ENCODE peak calls at places on chromosomes 12 and 14, in eight cellular contexts. K is MG63, U is fibroblast of pulmonary artery, I is heart left ventricle, C is lower lobe of right lung, G is SK-N-MC, A is cardiac fibroblast, Y is fibroblast of mammary gland. Z is an unnamed sample.

GRCh38 chr14:62029569-62029924 is 267.3 kb downstream of the SNAPC1 start:
- DNase-seq in K (no peak), U (no peak), I (no peak), C (no peak), G (no peak), A (no peak), Y (no peak), Z (no peak)

GRCh38 chr12:116954700-116955381 is 44.1 kb downstream of the FBXW8 start:
- DNase-seq in K (no peak), U (no peak), I (peak), C (peak), G (no peak), A (no peak), Y (no peak), Z (no peak)

GRCh38 chr12:6540181-6540877 is 6.0 kb downstream of the GAPDH start:
- DNase-seq in K (peak), U (peak), I (peak), C (peak), G (no peak), A (peak), Y (peak), Z (peak)

GRCh38 chr12:69254046-69254445 is 14.7 kb downstream of the CPSF6 start:
- DNase-seq in K (no peak), U (peak), I (no peak), C (no peak), G (no peak), A (peak), Y (peak), Z (peak)

GRCh38 chr14:68834816-68835215 is 41.9 kb upstream of the ZFP36L1 start:
- DNase-seq in K (no peak), U (no peak), I (no peak), C (no peak), G (no peak), A (no peak), Y (no peak), Z (no peak)

GRCh38 chr12:108576660-108577234 is 14.4 kb downstream of the ISCU start:
- DNase-seq in K (no peak), U (no peak), I (no peak), C (no peak), G (no peak), A (no peak), Y (no peak), Z (peak)

GRCh38 chr14:94031880-94032279 is 5.7 kb downstream of the OTUB2 start:
- DNase-seq in K (no peak), U (no peak), I (no peak), C (no peak), G (no peak), A (no peak), Y (no peak), Z (no peak)

GRCh38 chr12:11711675-11712327 is 62.3 kb downstream of the ETV6 start:
- DNase-seq in K (no peak), U (peak), I (no peak), C (no peak), G (no peak), A (peak), Y (peak), Z (peak)

GRCh38 chr12:116803018-116803736 is 65.1 kb downstream of the RNFT2 start:
- DNase-seq in K (no peak), U (no peak), I (no peak), C (no peak), G (no peak), A (no peak), Y (no peak), Z (no peak)

GRCh38 chr14:99253890-99254289 is 18.1 kb downstream of the BCL11B start:
- DNase-seq in K (no peak), U (no peak), I (no peak), C (no peak), G (no peak), A (no peak), Y (no peak), Z (no peak)

GRCh38 chr14:21095430-21096205 is 2.8 kb downstream of the ZNF219 start:
- DNase-seq in K (no peak), U (peak), I (no peak), C (no peak), G (no peak), A (peak), Y (peak), Z (no peak)

GRCh38 chr12:11397366-11397765 is 2.0 kb upstream of the PRB2 start:
- DNase-seq in K (no peak), U (no peak), I (no peak), C (no peak), G (no peak), A (no peak), Y (no peak), Z (no peak)

GRCh38 chr12:96425321-96425720 is 25.1 kb upstream of the CDK17 start:
- DNase-seq in K (peak), U (peak), I (no peak), C (no peak), G (no peak), A (peak), Y (peak), Z (peak)

GRCh38 chr12:65123435-65124063 is 2.4 kb upstream of the WIF1 start:
- DNase-seq in K (no peak), U (peak), I (no peak), C (no peak), G (peak), A (peak), Y (peak), Z (no peak)

GRCh38 chr14:21241218-21241819 is 27.9 kb downstream of the HNRNPC start:
- DNase-seq in K (no peak), U (peak), I (no peak), C (no peak), G (no peak), A (peak), Y (peak), Z (no peak)

GRCh38 chr12:112463478-112463877 is 44.7 kb downstream of the PTPN11 start:
- DNase-seq in K (no peak), U (no peak), I (no peak), C (no peak), G (no peak), A (no peak), Y (no peak), Z (no peak)

GRCh38 chr12:70784042-70784668 is 136.4 kb downstream of the PTPRR start:
- DNase-seq in K (no peak), U (no peak), I (no peak), C (no peak), G (no peak), A (no peak), Y (no peak), Z (no peak)

GRCh38 chr14:37116933-37117844 is 55.2 kb downstream of the SLC25A21 start:
- DNase-seq in K (no peak), U (peak), I (no peak), C (no peak), G (peak), A (peak), Y (peak), Z (peak)

GRCh38 chr14:103118019-103118662 is 5.1 kb upstream of the TNFAIP2 start:
- DNase-seq in K (peak), U (peak), I (peak), C (peak), G (no peak), A (peak), Y (peak), Z (no peak)

GRCh38 chr14:77989441-77989891 is 180.7 kb upstream of the NRXN3 start:
- DNase-seq in K (no peak), U (no peak), I (peak), C (no peak), G (no peak), A (no peak), Y (no peak), Z (no peak)

GRCh38 chr14:67357583-67358354 is 1.8 kb downstream of the ATP6V1D start:
- DNase-seq in K (no peak), U (no peak), I (no peak), C (no peak), G (no peak), A (peak), Y (peak), Z (peak)

GRCh38 chr14:100813291-100813690 is 12.6 kb upstream of the MEG3 start:
- DNase-seq in K (no peak), U (no peak), I (no peak), C (no peak), G (no peak), A (no peak), Y (no peak), Z (no peak)

GRCh38 chr12:3553681-3554546 is 62.9 kb downstream of the PRMT8 start:
- DNase-seq in K (no peak), U (no peak), I (no peak), C (no peak), G (no peak), A (no peak), Y (no peak), Z (no peak)

GRCh38 chr12:51368640-51369517 is 22.3 kb downstream of the GALNT6 start:
- DNase-seq in K (no peak), U (peak), I (peak), C (peak), G (no peak), A (peak), Y (no peak), Z (peak)

GRCh38 chr12:10982244-10982643 is 4.5 kb downstream of the TAS2R50 start:
- DNase-seq in K (no peak), U (no peak), I (no peak), C (no peak), G (no peak), A (no peak), Y (no peak), Z (no peak)

GRCh38 chr12:67721216-67721615 is 72.7 kb downstream of the DYRK2 start:
- DNase-seq in K (no peak), U (no peak), I (peak), C (no peak), G (no peak), A (no peak), Y (no peak), Z (no peak)

GRCh38 chr12:122130150-122130549 is 43.9 kb downstream of the IL31 start:
- DNase-seq in K (no peak), U (no peak), I (no peak), C (no peak), G (no peak), A (peak), Y (peak), Z (peak)

GRCh38 chr12:101939856-101940265 is 62.5 kb downstream of the DRAM1 start:
- DNase-seq in K (peak), U (peak), I (peak), C (no peak), G (peak), A (peak), Y (peak), Z (peak)

GRCh38 chr12:113180333-113180732 is 4.9 kb downstream of the DDX54 start:
- DNase-seq in K (no peak), U (no peak), I (no peak), C (no peak), G (no peak), A (no peak), Y (peak), Z (no peak)

GRCh38 chr14:75727124-75727523 is 66.1 kb downstream of the TTLL5 start:
- DNase-seq in K (no peak), U (no peak), I (no peak), C (no peak), G (no peak), A (no peak), Y (no peak), Z (no peak)

GRCh38 chr12:77746108-77746507 is 84.6 kb upstream of the NAV3 start:
- DNase-seq in K (no peak), U (peak), I (no peak), C (no peak), G (no peak), A (peak), Y (peak), Z (peak)

GRCh38 chr12:110765144-110765543 is 22.5 kb upstream of the PPP1CC start:
- DNase-seq in K (no peak), U (no peak), I (no peak), C (no peak), G (no peak), A (no peak), Y (no peak), Z (no peak)

DNA sequence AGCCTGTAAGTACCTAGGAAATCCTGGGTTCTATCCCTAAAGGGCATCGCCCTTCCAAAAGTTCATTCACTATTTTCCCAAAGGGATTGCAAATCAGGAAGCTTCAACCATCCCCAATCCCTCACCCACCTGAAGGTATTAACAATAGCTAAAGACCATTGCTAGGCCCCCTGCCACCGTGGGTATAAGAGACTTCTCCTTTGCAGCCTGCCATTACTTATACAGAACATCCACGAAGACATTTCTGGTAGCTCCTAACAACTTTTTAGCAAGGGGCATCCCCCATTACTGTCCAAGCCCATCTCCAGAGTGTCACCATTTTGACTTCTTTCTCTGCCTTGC is 384 bp upstream of the SMUG1 start:
- DNase-seq in K (no peak), U (no peak), I (no peak), C (no peak), G (no peak), A (no peak), Y (no peak), Z (no peak)
- H3K4me3 ChIP-seq in K (peak), U (peak), I (peak), C (peak), G (peak), A (no peak), Y (peak), Z (no peak)

GRCh38 chr12:121001841-121002483 is 14.3 kb downstream of the C12orf43 start:
- DNase-seq in K (no peak), U (no peak), I (no peak), C (peak), G (no peak), A (no peak), Y (no peak), Z (no peak)

GRCh38 chr12:120999191-121000120 is 16.8 kb downstream of the C12orf43 start:
- DNase-seq in K (no peak), U (peak), I (no peak), C (peak), G (no peak), A (peak), Y (peak), Z (peak)

GRCh38 chr12:121000530-121000929 is 15.8 kb downstream of the C12orf43 start:
- DNase-seq in K (no peak), U (no peak), I (no peak), C (peak), G (no peak), A (no peak), Y (no peak), Z (no peak)

GRCh38 chr12:121003650-121004049 is 12.6 kb downstream of the C12orf43 start:
- DNase-seq in K (no peak), U (no peak), I (no peak), C (peak), G (no peak), A (no peak), Y (no peak), Z (no peak)

GRCh38 chr12:121001060-121001459 is 15.2 kb downstream of the C12orf43 start:
- DNase-seq in K (no peak), U (no peak), I (no peak), C (peak), G (no peak), A (no peak), Y (no peak), Z (no peak)
- H3K4me3 ChIP-seq in K (no peak), U (no peak), I (no peak), C (no peak), G (no peak), A (no peak), Y (no peak), Z (no peak)

GRCh38 chr14:88322505-88323085 is 474 bp downstream of the KCNK10 start:
- DNase-seq in K (no peak), U (no peak), I (no peak), C (no peak), G (no peak), A (peak), Y (no peak), Z (no peak)
- H3K4me3 ChIP-seq in K (no peak), U (no peak), I (peak), C (peak), G (peak), A (peak), Y (no peak), Z (peak)

GRCh38 chr12:57244306-57244696 is 6.7 kb downstream of the STAC3 start:
- DNase-seq in K (no peak), U (no peak), I (no peak), C (no peak), G (no peak), A (no peak), Y (no peak), Z (no peak)
- H3K4me3 ChIP-seq in K (no peak), U (no peak), I (no peak), C (no peak), G (peak), A (no peak), Y (no peak), Z (no peak)

GRCh38 chr14:70289138-70289537 is 70.3 kb downstream of the COX16 start:
- DNase-seq in K (no peak), U (no peak), I (no peak), C (no peak), G (peak), A (no peak), Y (no peak), Z (no peak)
- H3K4me3 ChIP-seq in K (no peak), U (no peak), I (no peak), C (no peak), G (peak), A (no peak), Y (no peak), Z (no peak)

DNA sequence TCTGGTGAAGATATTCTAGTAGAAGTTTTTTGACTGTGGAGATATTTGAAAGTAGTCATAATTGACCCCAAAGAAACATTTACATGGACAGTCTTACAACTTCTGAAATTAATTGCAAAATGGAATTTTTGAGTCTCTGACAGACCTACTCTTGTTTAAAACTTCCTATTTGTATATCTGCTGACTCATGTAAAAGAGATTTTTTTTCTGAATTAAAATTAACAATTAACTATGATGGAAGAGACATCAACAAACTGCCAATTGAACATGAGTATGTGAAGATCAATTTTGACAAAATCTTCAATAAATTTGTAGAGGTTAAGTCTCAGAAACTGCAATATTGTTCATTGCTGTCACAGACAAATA is 108.5 kb upstream of the MAX start:
- DNase-seq in K (no peak), U (no peak), I (no peak), C (no peak), G (no peak), A (peak), Y (no peak), Z (no peak)
- H3K4me3 ChIP-seq in K (no peak), U (no peak), I (no peak), C (no peak), G (no peak), A (no peak), Y (no peak), Z (no peak)

DNA sequence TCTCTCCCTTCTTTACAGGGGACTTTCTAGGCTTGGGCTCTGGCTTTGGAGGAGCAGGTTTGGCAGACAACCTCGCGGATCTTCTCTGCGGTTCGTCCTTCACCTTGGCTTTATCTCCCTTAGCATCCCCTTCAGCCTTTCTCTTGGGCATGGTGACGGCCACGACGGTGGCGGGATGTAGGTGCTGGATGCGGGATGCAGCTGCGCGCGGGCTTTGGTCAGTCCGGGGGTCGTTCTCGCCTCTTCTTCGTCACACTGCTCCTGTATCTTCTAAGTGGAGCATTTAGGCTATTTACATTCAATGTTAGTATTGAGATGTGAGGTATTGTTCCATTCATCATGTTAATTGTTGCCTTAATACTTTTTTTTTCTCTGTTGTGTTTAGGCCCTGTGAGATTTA is 217.2 kb upstream of the STXBP6 start:
- DNase-seq in K (no peak), U (no peak), I (no peak), C (no peak), G (no peak), A (no peak), Y (no peak), Z (no peak)
- H3K4me3 ChIP-seq in K (no peak), U (no peak), I (no peak), C (no peak), G (no peak), A (no peak), Y (no peak), Z (no peak)

GRCh38 chr12:82425241-82425640 is 66.9 kb downstream of the METTL25 start:
- DNase-seq in K (no peak), U (peak), I (no peak), C (no peak), G (peak), A (peak), Y (peak), Z (peak)
- H3K4me3 ChIP-seq in K (no peak), U (no peak), I (no peak), C (no peak), G (no peak), A (no peak), Y (no peak), Z (no peak)

DNA sequence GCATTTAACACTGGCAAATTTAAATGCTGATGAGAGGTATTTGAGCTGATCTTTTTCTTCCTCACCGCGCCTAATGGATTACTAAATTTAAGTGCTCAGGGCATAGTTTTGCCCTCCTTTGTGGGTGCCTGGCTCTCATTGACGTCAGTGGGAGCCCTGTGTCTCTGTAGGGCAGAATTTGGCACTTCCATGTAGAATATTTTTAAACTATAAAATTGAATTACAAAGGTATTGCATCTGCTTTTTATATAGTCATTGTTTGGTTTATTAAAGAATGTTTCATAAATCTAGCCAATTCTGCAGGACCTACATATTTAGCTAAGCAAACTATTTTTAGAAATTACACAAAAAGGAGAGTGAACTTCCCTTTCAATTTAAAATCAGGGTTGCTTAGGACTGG is 444.8 kb downstream of the AEBP2 start:
- DNase-seq in K (peak), U (no peak), I (no peak), C (no peak), G (no peak), A (no peak), Y (no peak), Z (no peak)
- H3K4me3 ChIP-seq in K (no peak), U (no peak), I (no peak), C (no peak), G (peak), A (no peak), Y (no peak), Z (no peak)

Z was measured in astrocyte.